ENCODE peak calls at places on chromosome 6, in four cellular contexts. One of them, this sample, is unnamed.

GRCh38 chr6:125480146-125480545 is 178.4 kb upstream of the HDDC2 start:
- DNase-seq in epithelial cell of esophagus: no peak
- DNase-seq in fibroblast of lung: no peak
- DNase-seq in hepatocyte: no peak
- DNase-seq in this sample: no peak

GRCh38 chr6:30711758-30712380 is 5.2 kb downstream of the MDC1 start:
- DNase-seq in epithelial cell of esophagus: no peak
- DNase-seq in fibroblast of lung: no peak
- DNase-seq in hepatocyte: no peak
- DNase-seq in this sample: no peak

GRCh38 chr6:158232445-158233213 is 64.5 kb downstream of the GTF2H5 start:
- DNase-seq in epithelial cell of esophagus: peak
- DNase-seq in fibroblast of lung: peak
- DNase-seq in hepatocyte: peak
- DNase-seq in this sample: no peak

GRCh38 chr6:45697605-45698004 is 318.1 kb downstream of the CLIC5 start:
- DNase-seq in epithelial cell of esophagus: peak
- DNase-seq in fibroblast of lung: peak
- DNase-seq in hepatocyte: peak
- DNase-seq in this sample: peak

GRCh38 chr6:105097288-105097687 is 82.5 kb downstream of the POPDC3 start:
- DNase-seq in epithelial cell of esophagus: peak
- DNase-seq in fibroblast of lung: no peak
- DNase-seq in hepatocyte: no peak
- DNase-seq in this sample: no peak

GRCh38 chr6:166626177-166627038 is 643 bp downstream of the RPS6KA2 start:
- DNase-seq in epithelial cell of esophagus: peak
- DNase-seq in fibroblast of lung: peak
- DNase-seq in hepatocyte: peak
- DNase-seq in this sample: no peak

GRCh38 chr6:151058021-151058733 is 181.6 kb upstream of the AKAP12 start:
- DNase-seq in epithelial cell of esophagus: no peak
- DNase-seq in fibroblast of lung: peak
- DNase-seq in hepatocyte: no peak
- DNase-seq in this sample: no peak

GRCh38 chr6:125906158-125906998 is 50.2 kb upstream of the HINT3 start:
- DNase-seq in epithelial cell of esophagus: peak
- DNase-seq in fibroblast of lung: no peak
- DNase-seq in hepatocyte: peak
- DNase-seq in this sample: no peak

GRCh38 chr6:33015798-33016197 is 6.4 kb upstream of the HLA-DOA start:
- DNase-seq in epithelial cell of esophagus: no peak
- DNase-seq in fibroblast of lung: no peak
- DNase-seq in hepatocyte: no peak
- DNase-seq in this sample: no peak

GRCh38 chr6:117548797-117549301 is 53.5 kb downstream of the GOPC start:
- DNase-seq in epithelial cell of esophagus: peak
- DNase-seq in fibroblast of lung: peak
- DNase-seq in hepatocyte: no peak
- DNase-seq in this sample: peak

GRCh38 chr6:42819803-42820508 is 38.1 kb downstream of the BICRAL start:
- DNase-seq in epithelial cell of esophagus: peak
- DNase-seq in fibroblast of lung: no peak
- DNase-seq in hepatocyte: no peak
- DNase-seq in this sample: no peak

GRCh38 chr6:125810435-125810834 is 19.7 kb downstream of the NCOA7 start:
- DNase-seq in epithelial cell of esophagus: no peak
- DNase-seq in fibroblast of lung: no peak
- DNase-seq in hepatocyte: no peak
- DNase-seq in this sample: no peak

GRCh38 chr6:50706575-50706974 is 6.8 kb upstream of the TFAP2D start:
- DNase-seq in epithelial cell of esophagus: no peak
- DNase-seq in fibroblast of lung: no peak
- DNase-seq in hepatocyte: no peak
- DNase-seq in this sample: no peak

GRCh38 chr6:16851758-16852157 is 90.5 kb upstream of the ATXN1 start:
- DNase-seq in epithelial cell of esophagus: no peak
- DNase-seq in fibroblast of lung: peak
- DNase-seq in hepatocyte: no peak
- DNase-seq in this sample: no peak

GRCh38 chr6:112298021-112298745 is 43.8 kb upstream of the LAMA4 start:
- DNase-seq in epithelial cell of esophagus: no peak
- DNase-seq in fibroblast of lung: peak
- DNase-seq in hepatocyte: peak
- DNase-seq in this sample: peak

GRCh38 chr6:115221185-115221584 is 839.5 kb downstream of the FRK start:
- DNase-seq in epithelial cell of esophagus: no peak
- DNase-seq in fibroblast of lung: no peak
- DNase-seq in hepatocyte: no peak
- DNase-seq in this sample: no peak

GRCh38 chr6:118725944-118726343 is 74.6 kb upstream of the CEP85L start:
- DNase-seq in epithelial cell of esophagus: no peak
- DNase-seq in fibroblast of lung: no peak
- DNase-seq in hepatocyte: no peak
- DNase-seq in this sample: no peak

GRCh38 chr6:34958748-34959147 is 69.7 kb downstream of the ANKS1A start:
- DNase-seq in epithelial cell of esophagus: no peak
- DNase-seq in fibroblast of lung: no peak
- DNase-seq in hepatocyte: no peak
- DNase-seq in this sample: no peak

GRCh38 chr6:158253248-158253647 is 59.0 kb upstream of the TULP4 start:
- DNase-seq in epithelial cell of esophagus: no peak
- DNase-seq in fibroblast of lung: no peak
- DNase-seq in hepatocyte: no peak
- DNase-seq in this sample: no peak

GRCh38 chr6:140485740-140486467 is 1111.5 kb upstream of the CITED2 start:
- DNase-seq in epithelial cell of esophagus: peak
- DNase-seq in fibroblast of lung: peak
- DNase-seq in hepatocyte: peak
- DNase-seq in this sample: peak

GRCh38 chr6:149899486-149899885 is 1.6 kb upstream of the RAET1E start:
- DNase-seq in epithelial cell of esophagus: peak
- DNase-seq in fibroblast of lung: no peak
- DNase-seq in hepatocyte: no peak
- DNase-seq in this sample: no peak

GRCh38 chr6:150352321-150353296 is 16.2 kb upstream of the IYD start:
- DNase-seq in epithelial cell of esophagus: peak
- DNase-seq in fibroblast of lung: peak
- DNase-seq in hepatocyte: no peak
- DNase-seq in this sample: peak

GRCh38 chr6:37765182-37765780 is 54.2 kb upstream of the ZFAND3 start:
- DNase-seq in epithelial cell of esophagus: no peak
- DNase-seq in fibroblast of lung: no peak
- DNase-seq in hepatocyte: no peak
- DNase-seq in this sample: no peak

GRCh38 chr6:157298325-157298724 is 25.0 kb downstream of the TMEM242 start:
- DNase-seq in epithelial cell of esophagus: peak
- DNase-seq in fibroblast of lung: no peak
- DNase-seq in hepatocyte: no peak
- DNase-seq in this sample: no peak

GRCh38 chr6:2168480-2168879 is 76.9 kb downstream of the GMDS start:
- DNase-seq in epithelial cell of esophagus: no peak
- DNase-seq in fibroblast of lung: peak
- DNase-seq in hepatocyte: no peak
- DNase-seq in this sample: no peak

GRCh38 chr6:116881236-116881635 is 4.2 kb downstream of the RFX6 start:
- DNase-seq in epithelial cell of esophagus: peak
- DNase-seq in fibroblast of lung: no peak
- DNase-seq in hepatocyte: peak
- DNase-seq in this sample: no peak

GRCh38 chr6:137968901-137969300 is 101.8 kb downstream of the TNFAIP3 start:
- DNase-seq in epithelial cell of esophagus: no peak
- DNase-seq in fibroblast of lung: peak
- DNase-seq in hepatocyte: no peak
- DNase-seq in this sample: no peak

GRCh38 chr6:157597461-157598312 is 216.7 kb downstream of the ZDHHC14 start:
- DNase-seq in epithelial cell of esophagus: peak
- DNase-seq in fibroblast of lung: no peak
- DNase-seq in hepatocyte: peak
- DNase-seq in this sample: no peak

GRCh38 chr6:132218063-132218696 is 183.1 kb downstream of the MOXD1 start:
- DNase-seq in epithelial cell of esophagus: peak
- DNase-seq in fibroblast of lung: peak
- DNase-seq in hepatocyte: peak
- DNase-seq in this sample: peak

GRCh38 chr6:85670573-85670972 is 27.9 kb upstream of the SYNCRIP start:
- DNase-seq in epithelial cell of esophagus: peak
- DNase-seq in fibroblast of lung: peak
- DNase-seq in hepatocyte: no peak
- DNase-seq in this sample: no peak

GRCh38 chr6:47129129-47129528 is 87.0 kb upstream of the ADGRF1 start:
- DNase-seq in epithelial cell of esophagus: no peak
- DNase-seq in fibroblast of lung: no peak
- DNase-seq in hepatocyte: no peak
- DNase-seq in this sample: no peak

GRCh38 chr6:163648868-163649267 is 234.3 kb downstream of the QKI start:
- DNase-seq in epithelial cell of esophagus: no peak
- DNase-seq in fibroblast of lung: no peak
- DNase-seq in hepatocyte: no peak
- DNase-seq in this sample: no peak

GRCh38 chr6:155955038-155955437 is 499.4 kb upstream of the NOX3 start:
- DNase-seq in epithelial cell of esophagus: no peak
- DNase-seq in fibroblast of lung: no peak
- DNase-seq in hepatocyte: no peak
- DNase-seq in this sample: no peak

GRCh38 chr6:46491789-46492547 is 719 bp upstream of the RCAN2 start:
- DNase-seq in epithelial cell of esophagus: peak
- DNase-seq in fibroblast of lung: peak
- DNase-seq in hepatocyte: peak
- DNase-seq in this sample: no peak

GRCh38 chr6:45105170-45105820 is 222.8 kb upstream of the RUNX2 start:
- DNase-seq in epithelial cell of esophagus: no peak
- DNase-seq in fibroblast of lung: peak
- DNase-seq in hepatocyte: no peak
- DNase-seq in this sample: no peak

GRCh38 chr6:35635601-35636597 is 52.8 kb downstream of the FKBP5 start:
- DNase-seq in epithelial cell of esophagus: no peak
- DNase-seq in fibroblast of lung: no peak
- DNase-seq in hepatocyte: no peak
- DNase-seq in this sample: no peak

GRCh38 chr6:16876201-16876600 is 114.9 kb upstream of the ATXN1 start:
- DNase-seq in epithelial cell of esophagus: no peak
- DNase-seq in fibroblast of lung: peak
- DNase-seq in hepatocyte: no peak
- DNase-seq in this sample: no peak

DNA sequence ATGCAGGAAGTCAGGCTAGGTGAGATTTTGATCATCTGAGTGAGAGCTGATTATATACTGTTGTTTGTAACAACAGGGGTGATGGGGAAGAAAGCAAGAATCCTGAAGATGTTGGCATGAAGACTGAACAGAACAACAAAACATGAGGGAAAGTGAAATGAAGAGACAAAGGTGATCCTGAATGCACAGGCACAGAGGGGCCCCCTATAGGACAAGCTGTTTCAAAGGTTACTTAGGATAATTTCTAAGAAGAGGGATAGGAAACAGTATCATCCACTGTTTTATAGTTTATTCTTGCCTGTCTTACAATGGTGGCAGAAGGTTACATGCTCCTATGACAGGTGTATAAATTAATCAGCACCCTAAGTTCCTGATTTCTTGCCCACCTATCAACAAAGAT is 192.2 kb downstream of the EDN1 start:
- DNase-seq in epithelial cell of esophagus: peak
- DNase-seq in fibroblast of lung: no peak
- DNase-seq in hepatocyte: peak
- DNase-seq in this sample: no peak
- TF ChIP-seq CTCF in epithelial cell of esophagus: peak
- TF ChIP-seq CTCF in fibroblast of lung: no peak
- TF ChIP-seq CTCF in hepatocyte: no peak
- TF ChIP-seq CTCF in this sample: peak

DNA sequence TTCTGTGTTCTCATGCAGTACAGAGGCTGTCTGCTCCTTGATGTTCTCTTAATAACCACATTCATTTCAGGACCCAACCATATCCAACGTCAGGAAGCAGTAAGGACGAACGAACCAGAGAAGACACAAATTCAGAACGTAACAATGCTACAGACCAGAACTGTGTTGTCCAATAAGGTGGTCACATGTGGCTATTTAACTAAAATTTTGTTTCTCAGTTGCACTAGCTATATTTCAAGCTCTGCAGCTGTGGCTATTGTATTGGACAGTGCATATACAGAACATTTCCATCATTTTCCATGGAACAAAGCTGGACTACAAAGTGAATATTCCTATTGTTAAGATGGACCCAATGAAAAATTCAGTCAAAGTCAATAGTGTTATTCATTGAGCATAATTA is 27.0 kb downstream of the MAP7 start:
- DNase-seq in epithelial cell of esophagus: no peak
- DNase-seq in fibroblast of lung: no peak
- DNase-seq in hepatocyte: no peak
- DNase-seq in this sample: no peak
- H3K4me3 ChIP-seq in epithelial cell of esophagus: no peak
- H3K4me3 ChIP-seq in fibroblast of lung: no peak
- H3K4me3 ChIP-seq in hepatocyte: no peak
- H3K4me3 ChIP-seq in this sample: no peak

GRCh38 chr6:7157752-7158616 is 50.2 kb downstream of the RREB1 start:
- DNase-seq in epithelial cell of esophagus: no peak
- DNase-seq in fibroblast of lung: peak
- DNase-seq in hepatocyte: no peak
- DNase-seq in this sample: no peak
- TF ChIP-seq CTCF in epithelial cell of esophagus: peak
- TF ChIP-seq CTCF in fibroblast of lung: no peak
- TF ChIP-seq CTCF in hepatocyte: no peak
- TF ChIP-seq CTCF in this sample: no peak

GRCh38 chr6:5498579-5498899 is 237.2 kb downstream of the FARS2 start:
- DNase-seq in epithelial cell of esophagus: no peak
- DNase-seq in fibroblast of lung: no peak
- DNase-seq in hepatocyte: no peak
- DNase-seq in this sample: no peak

GRCh38 chr6:5501837-5502236 is 240.5 kb downstream of the FARS2 start:
- DNase-seq in epithelial cell of esophagus: no peak
- DNase-seq in fibroblast of lung: peak
- DNase-seq in hepatocyte: no peak
- DNase-seq in this sample: no peak

GRCh38 chr6:5493806-5494205 is 232.5 kb downstream of the FARS2 start:
- DNase-seq in epithelial cell of esophagus: no peak
- DNase-seq in fibroblast of lung: no peak
- DNase-seq in hepatocyte: no peak
- DNase-seq in this sample: no peak

GRCh38 chr6:5499644-5500306 is 238.5 kb downstream of the FARS2 start:
- DNase-seq in epithelial cell of esophagus: peak
- DNase-seq in fibroblast of lung: peak
- DNase-seq in hepatocyte: no peak
- DNase-seq in this sample: no peak

GRCh38 chr6:5497896-5498578 is 236.7 kb downstream of the FARS2 start:
- DNase-seq in epithelial cell of esophagus: no peak
- DNase-seq in fibroblast of lung: peak
- DNase-seq in hepatocyte: no peak
- DNase-seq in this sample: peak
- H3K4me3 ChIP-seq in epithelial cell of esophagus: no peak
- H3K4me3 ChIP-seq in fibroblast of lung: no peak
- H3K4me3 ChIP-seq in hepatocyte: no peak
- H3K4me3 ChIP-seq in this sample: peak

GRCh38 chr6:28393912-28394662 is 5.5 kb downstream of the ZSCAN12 start:
- DNase-seq in epithelial cell of esophagus: peak
- DNase-seq in fibroblast of lung: no peak
- DNase-seq in hepatocyte: peak
- DNase-seq in this sample: no peak
- TF ChIP-seq CTCF in epithelial cell of esophagus: no peak
- TF ChIP-seq CTCF in fibroblast of lung: peak
- TF ChIP-seq CTCF in hepatocyte: peak
- TF ChIP-seq CTCF in this sample: peak

This sample was measured in astrocyte of the cerebellum.